ENCODE peak calls at places on chromosome 6, in nine cellular contexts. Z, O, H, E, K, N, F, M and C are unnamed samples.

GRCh38 chr6:12258591-12258990 is 31.6 kb upstream of the EDN1 start:
- DNase-seq in Z (no peak), O (no peak), H (no peak), E (no peak), K (no peak), N (no peak), F (no peak), M (no peak), C (no peak)

GRCh38 chr6:125004198-125004597 is 42.0 kb downstream of the RNF217 start:
- DNase-seq in Z (no peak), O (no peak), H (no peak), E (no peak), K (no peak), N (no peak), F (no peak), M (no peak), C (no peak)

GRCh38 chr6:28988536-28989415 is 16.3 kb downstream of the ZNF311 start:
- DNase-seq in Z (peak; percentile 64), O (peak; percentile 95), H (peak; percentile 89), E (no peak), K (peak; percentile 69), N (peak; percentile 63), F (peak; percentile 85), M (peak; percentile 81), C (peak; percentile 94)

GRCh38 chr6:106417572-106418147 is 57.1 kb downstream of the CRYBG1 start:
- DNase-seq in Z (no peak), O (no peak), H (no peak), E (no peak), K (no peak), N (no peak), F (no peak), M (no peak), C (no peak)

GRCh38 chr6:71468841-71469750 is 180.5 kb downstream of the OGFRL1 start:
- DNase-seq in Z (no peak), O (no peak), H (no peak), E (no peak), K (no peak), N (no peak), F (no peak), M (no peak), C (peak; percentile 50)

GRCh38 chr6:27019651-27020552 is 227.6 kb upstream of the PRSS16 start:
- DNase-seq in Z (peak; percentile 94), O (peak; percentile 88), H (peak; percentile 77), E (no peak), K (peak; percentile 45), N (peak; percentile 69), F (peak; percentile 93), M (peak; percentile 92), C (peak; percentile 78)

GRCh38 chr6:111727798-111728197 is 122.1 kb upstream of the TRAF3IP2 start:
- DNase-seq in Z (peak; percentile 4), O (no peak), H (no peak), E (peak; percentile 17), K (no peak), N (no peak), F (no peak), M (no peak), C (peak; percentile 67)

GRCh38 chr6:1526689-1527088 is 83.0 kb upstream of the FOXC1 start:
- DNase-seq in Z (no peak), O (no peak), H (no peak), E (no peak), K (no peak), N (no peak), F (no peak), M (no peak), C (no peak)

GRCh38 chr6:149079911-149080501 is 237.5 kb upstream of the TAB2 start:
- DNase-seq in Z (no peak), O (no peak), H (no peak), E (no peak), K (no peak), N (no peak), F (peak; percentile 78), M (no peak), C (no peak)

GRCh38 chr6:38814761-38815160 is 99.7 kb downstream of the DNAH8 start:
- DNase-seq in Z (no peak), O (no peak), H (no peak), E (no peak), K (no peak), N (no peak), F (no peak), M (no peak), C (no peak)

GRCh38 chr6:3940703-3941102 is 91.5 kb downstream of the FAM50B start:
- DNase-seq in Z (no peak), O (no peak), H (no peak), E (peak; percentile 49), K (no peak), N (no peak), F (no peak), M (no peak), C (no peak)

GRCh38 chr6:170108890-170109587 is 181.8 kb downstream of the DLL1 start:
- DNase-seq in Z (no peak), O (no peak), H (peak; percentile 31), E (no peak), K (no peak), N (no peak), F (peak; percentile 64), M (peak; percentile 21), C (no peak)

GRCh38 chr6:117267766-117268534 is 2.6 kb downstream of the VGLL2 start:
- DNase-seq in Z (no peak), O (peak; percentile 69), H (no peak), E (no peak), K (no peak), N (no peak), F (no peak), M (no peak), C (no peak)

GRCh38 chr6:99330159-99330558 is 19.3 kb downstream of the FAXC start:
- DNase-seq in Z (peak; percentile 30), O (peak; percentile 52), H (peak; percentile 79), E (peak; percentile 76), K (peak; percentile 52), N (peak; percentile 53), F (no peak), M (no peak), C (peak; percentile 80)

GRCh38 chr6:65259080-65259479 is 447.9 kb downstream of the EYS start:
- DNase-seq in Z (peak; percentile 32), O (no peak), H (no peak), E (no peak), K (no peak), N (no peak), F (no peak), M (no peak), C (peak; percentile 4)

GRCh38 chr6:44869321-44869897 is 458.7 kb upstream of the RUNX2 start:
- DNase-seq in Z (no peak), O (no peak), H (no peak), E (no peak), K (no peak), N (no peak), F (no peak), M (no peak), C (no peak)

GRCh38 chr6:6730831-6731230 is 142.3 kb downstream of the LY86 start:
- DNase-seq in Z (no peak), O (no peak), H (no peak), E (no peak), K (no peak), N (no peak), F (no peak), M (no peak), C (no peak)

GRCh38 chr6:36298037-36298436 is 28.2 kb downstream of the PNPLA1 start:
- DNase-seq in Z (no peak), O (no peak), H (no peak), E (no peak), K (no peak), N (no peak), F (no peak), M (no peak), C (no peak)

GRCh38 chr6:118277631-118278030 is 270.5 kb upstream of the PLN start:
- DNase-seq in Z (peak; percentile 31), O (no peak), H (no peak), E (no peak), K (no peak), N (no peak), F (no peak), M (no peak), C (peak; percentile 30)

GRCh38 chr6:167756594-167756993 is 70.1 kb upstream of the AFDN start:
- DNase-seq in Z (no peak), O (no peak), H (no peak), E (no peak), K (no peak), N (no peak), F (no peak), M (no peak), C (no peak)

GRCh38 chr6:140708386-140708785 is 1333.9 kb upstream of the CITED2 start:
- DNase-seq in Z (no peak), O (no peak), H (no peak), E (no peak), K (no peak), N (no peak), F (no peak), M (no peak), C (no peak)

GRCh38 chr6:50555982-50556381 is 157.3 kb upstream of the TFAP2D start:
- DNase-seq in Z (no peak), O (no peak), H (no peak), E (no peak), K (no peak), N (no peak), F (no peak), M (no peak), C (no peak)